ENCODE peak calls at places on chromosome 10, in eight cellular contexts. K, O, M, Q, J, N, P and L are unnamed samples.

GRCh38 chr10:18566177-18566576 is 85.2 kb downstream of the NSUN6 start:
- DNase-seq in K (no peak), O (no peak), M (no peak), Q (no peak), J (no peak), N (no peak), P (no peak), L (no peak)

GRCh38 chr10:36574212-36574611 is 551.2 kb upstream of the ANKRD30A start:
- DNase-seq in K (no peak), O (no peak), M (no peak), Q (no peak), J (no peak), N (no peak), P (no peak), L (no peak)

GRCh38 chr10:34731885-34732701 is 83.0 kb downstream of the PARD3 start:
- DNase-seq in K (peak; percentile 41), O (no peak), M (no peak), Q (no peak), J (no peak), N (no peak), P (no peak), L (no peak)

GRCh38 chr10:16606421-16606820 is 84.7 kb upstream of the C1QL3 start:
- DNase-seq in K (no peak), O (no peak), M (no peak), Q (no peak), J (no peak), N (no peak), P (no peak), L (peak; percentile 62)

GRCh38 chr10:4941540-4942330 is 21.5 kb upstream of the AKR1C1 start:
- DNase-seq in K (peak; percentile 25), O (no peak), M (no peak), Q (no peak), J (no peak), N (no peak), P (no peak), L (no peak)

GRCh38 chr10:132265878-132266496 is 41.8 kb downstream of the STK32C start:
- DNase-seq in K (no peak), O (no peak), M (no peak), Q (no peak), J (no peak), N (no peak), P (no peak), L (no peak)

GRCh38 chr10:48206470-48207250 is 67.8 kb downstream of the FRMPD2 start:
- DNase-seq in K (no peak), O (no peak), M (no peak), Q (no peak), J (no peak), N (no peak), P (no peak), L (no peak)

GRCh38 chr10:72096115-72097000 is 8.0 kb upstream of the SPOCK2 start:
- DNase-seq in K (peak; percentile 38), O (no peak), M (no peak), Q (no peak), J (no peak), N (no peak), P (no peak), L (no peak)

GRCh38 chr10:130745831-130746230 is 565.7 kb downstream of the TCERG1L start:
- DNase-seq in K (no peak), O (no peak), M (no peak), Q (no peak), J (peak; percentile 16), N (no peak), P (no peak), L (no peak)

GRCh38 chr10:110398419-110399162 is 93.9 kb upstream of the SMNDC1 start:
- DNase-seq in K (peak; percentile 74), O (peak; percentile 93), M (no peak), Q (no peak), J (no peak), N (peak; percentile 86), P (no peak), L (peak; percentile 90)

GRCh38 chr10:123942114-123942513 is 50.5 kb upstream of the CPXM2 start:
- DNase-seq in K (no peak), O (no peak), M (no peak), Q (no peak), J (no peak), N (no peak), P (no peak), L (no peak)